ENCODE peak calls at places on chromosome 2, in six cellular contexts. Z, E, O, D, V and F are unnamed samples.

GRCh38 chr2:3485166-3485565 is 34.2 kb downstream of the ADI1 start:
- DNase-seq in Z (peak), E (no peak), O (no peak), D (no peak), V (no peak), F (no peak)

GRCh38 chr2:173997269-173997668 is 32.1 kb upstream of the SP3 start:
- DNase-seq in Z (peak), E (no peak), O (no peak), D (no peak), V (peak), F (peak)

GRCh38 chr2:102585704-102586404 is 33.5 kb upstream of the SLC9A2 start:
- DNase-seq in Z (no peak), E (no peak), O (no peak), D (peak), V (no peak), F (no peak)

GRCh38 chr2:237987263-237987662 is 20.4 kb downstream of the UBE2F start:
- DNase-seq in Z (no peak), E (no peak), O (no peak), D (no peak), V (no peak), F (no peak)

GRCh38 chr2:119267604-119268003 is 44.0 kb downstream of the STEAP3 start:
- DNase-seq in Z (no peak), E (no peak), O (no peak), D (no peak), V (no peak), F (no peak)

GRCh38 chr2:105308785-105309540 is 20.6 kb downstream of the TGFBRAP1 start:
- DNase-seq in Z (no peak), E (no peak), O (no peak), D (no peak), V (no peak), F (no peak)

GRCh38 chr2:130963849-130964793 is 127.4 kb downstream of the ARHGEF4 start:
- DNase-seq in Z (no peak), E (no peak), O (no peak), D (no peak), V (peak), F (peak)

GRCh38 chr2:40353236-40353635 is 98.7 kb downstream of the SLC8A1 start:
- DNase-seq in Z (peak), E (no peak), O (no peak), D (no peak), V (no peak), F (no peak)

GRCh38 chr2:23327897-23328296 is 57.1 kb upstream of the KLHL29 start:
- DNase-seq in Z (no peak), E (no peak), O (no peak), D (no peak), V (no peak), F (no peak)

GRCh38 chr2:163664610-163665009 is 71.2 kb downstream of the FIGN start:
- DNase-seq in Z (no peak), E (no peak), O (peak), D (peak), V (no peak), F (no peak)

GRCh38 chr2:101781326-101781725 is 83.8 kb downstream of the MAP4K4 start:
- DNase-seq in Z (no peak), E (no peak), O (no peak), D (no peak), V (no peak), F (no peak)

GRCh38 chr2:99397251-99397920 is 60.2 kb downstream of the EIF5B start:
- DNase-seq in Z (no peak), E (no peak), O (no peak), D (no peak), V (no peak), F (no peak)

GRCh38 chr2:18171191-18172139 is 293.0 kb downstream of the KCNS3 start:
- DNase-seq in Z (peak), E (no peak), O (peak), D (peak), V (no peak), F (no peak)

GRCh38 chr2:67579207-67579606 is 182.1 kb downstream of the ETAA1 start:
- DNase-seq in Z (no peak), E (no peak), O (no peak), D (no peak), V (no peak), F (no peak)

GRCh38 chr2:98157557-98157956 is 70.6 kb downstream of the VWA3B start:
- DNase-seq in Z (no peak), E (no peak), O (no peak), D (no peak), V (peak), F (peak)

GRCh38 chr2:231530099-231531085 is at the start of gene NMUR1:
- DNase-seq in Z (peak), E (peak), O (no peak), D (no peak), V (peak), F (peak)

GRCh38 chr2:37825586-37825985 is 99.5 kb upstream of the RMDN2 start:
- DNase-seq in Z (no peak), E (no peak), O (no peak), D (no peak), V (no peak), F (no peak)

GRCh38 chr2:44618378-44619023 is 256.8 kb downstream of the CAMKMT start:
- DNase-seq in Z (no peak), E (no peak), O (no peak), D (no peak), V (no peak), F (no peak)

GRCh38 chr2:44620189-44620990 is 258.6 kb downstream of the CAMKMT start:
- DNase-seq in Z (no peak), E (no peak), O (no peak), D (peak), V (no peak), F (no peak)

GRCh38 chr2:44628297-44628696 is 266.6 kb downstream of the CAMKMT start:
- DNase-seq in Z (no peak), E (no peak), O (no peak), D (no peak), V (peak), F (no peak)

GRCh38 chr2:44623622-44624351 is 262.0 kb downstream of the CAMKMT start:
- DNase-seq in Z (no peak), E (no peak), O (no peak), D (no peak), V (no peak), F (no peak)
- TF ChIP-seq CTCF in Z (no peak), E (no peak), O (peak), D (peak), V (no peak), F (no peak)

GRCh38 chr2:161381581-161381980 is 34.5 kb upstream of the TBR1 start:
- DNase-seq in Z (no peak), E (no peak), O (no peak), D (no peak), V (no peak), F (no peak)
- TF ChIP-seq CTCF in Z (no peak), E (no peak), O (no peak), D (no peak), V (no peak), F (no peak)

GRCh38 chr2:112768432-112768831 is 4.0 kb upstream of the CKAP2L start:
- DNase-seq in Z (no peak), E (no peak), O (peak), D (no peak), V (no peak), F (no peak)
- TF ChIP-seq CTCF in Z (no peak), E (no peak), O (peak), D (no peak), V (no peak), F (no peak)

GRCh38 chr2:224849264-224849663 is 133.1 kb upstream of the CCDC195 start:
- DNase-seq in Z (no peak), E (no peak), O (no peak), D (no peak), V (no peak), F (no peak)
- TF ChIP-seq CTCF in Z (no peak), E (no peak), O (peak), D (no peak), V (peak), F (peak)